ENCODE peak calls at places on chromosomes 13 and 19, in eight cellular contexts. M is adrenal gland; Z is G401; A is iPS-NIHi11; E is hepatic stellate cell; H is activated CD4-positive, alpha-beta T cell treated with anti-CD3 and anti-CD28 coated beads, Interleukin-2, amount 50 U/mL, for 48 hours; U is brain microvascular endothelial cell; R is A549. P is an unnamed sample.

GRCh38 chr19:38213911-38214625 is 10.0 kb downstream of the DPF1 start:
- DNase-seq in M (no peak), Z (no peak), A (no peak), E (peak), H (peak), U (peak), R (no peak), P (no peak)

GRCh38 chr13:70386919-70387318 is 278.7 kb upstream of the KLHL1 start:
- DNase-seq in M (no peak), Z (no peak), A (no peak), E (no peak), H (no peak), U (no peak), R (no peak), P (no peak)

GRCh38 chr19:51327066-51327985 is 14.6 kb downstream of the VSIG10L start:
- DNase-seq in M (peak), Z (no peak), A (peak), E (peak), H (peak), U (peak), R (peak), P (no peak)

GRCh38 chr19:4115818-4116385 is 8.0 kb downstream of the MAP2K2 start:
- DNase-seq in M (no peak), Z (peak), A (no peak), E (no peak), H (no peak), U (no peak), R (no peak), P (no peak)

GRCh38 chr19:28485300-28485699 is 727.7 kb downstream of the UQCRFS1 start:
- DNase-seq in M (peak), Z (no peak), A (no peak), E (no peak), H (no peak), U (no peak), R (no peak), P (no peak)

GRCh38 chr13:44818428-44818827 is 170.8 kb downstream of the NUFIP1 start:
- DNase-seq in M (no peak), Z (no peak), A (peak), E (no peak), H (no peak), U (peak), R (no peak), P (no peak)

GRCh38 chr19:7394728-7395359 is 46.1 kb downstream of the ARHGEF18 start:
- DNase-seq in M (peak), Z (peak), A (peak), E (peak), H (peak), U (peak), R (peak), P (peak)

GRCh38 chr13:34162545-34162936 is 344.6 kb downstream of the RFC3 start:
- DNase-seq in M (no peak), Z (peak), A (no peak), E (no peak), H (no peak), U (no peak), R (no peak), P (no peak)

GRCh38 chr13:80204642-80205041 is 136.3 kb downstream of the SPRY2 start:
- DNase-seq in M (no peak), Z (no peak), A (no peak), E (no peak), H (no peak), U (no peak), R (no peak), P (no peak)

GRCh38 chr13:68199271-68199670 is 969.1 kb upstream of the PCDH9 start:
- DNase-seq in M (no peak), Z (no peak), A (no peak), E (no peak), H (no peak), U (no peak), R (no peak), P (no peak)

GRCh38 chr13:32883501-32883900 is 132.7 kb upstream of the KL start:
- DNase-seq in M (no peak), Z (peak), A (no peak), E (no peak), H (no peak), U (no peak), R (no peak), P (no peak)

GRCh38 chr13:20828540-20829364 is 55.0 kb upstream of the EEF1AKMT1 start:
- DNase-seq in M (peak), Z (peak), A (peak), E (peak), H (peak), U (no peak), R (peak), P (no peak)

GRCh38 chr19:40726279-40726678 is 9.4 kb downstream of the ITPKC start:
- DNase-seq in M (no peak), Z (no peak), A (no peak), E (no peak), H (no peak), U (no peak), R (no peak), P (no peak)

GRCh38 chr13:31545616-31546015 is 193.7 kb upstream of the RXFP2 start:
- DNase-seq in M (no peak), Z (no peak), A (no peak), E (no peak), H (no peak), U (no peak), R (no peak), P (no peak)

GRCh38 chr19:50510700-50511068 is 307 bp downstream of the JOSD2 start:
- DNase-seq in M (no peak), Z (no peak), A (peak), E (no peak), H (no peak), U (no peak), R (no peak), P (no peak)

GRCh38 chr19:1407662-1408299 is 395 bp downstream of the DAZAP1 start:
- DNase-seq in M (no peak), Z (no peak), A (no peak), E (no peak), H (no peak), U (no peak), R (no peak), P (no peak)

GRCh38 chr13:87666826-87667225 is 4.3 kb upstream of the SLITRK5 start:
- DNase-seq in M (no peak), Z (no peak), A (no peak), E (no peak), H (no peak), U (no peak), R (no peak), P (no peak)

GRCh38 chr13:27523345-27524073 is 73.1 kb upstream of the MTIF3 start:
- DNase-seq in M (no peak), Z (peak), A (no peak), E (no peak), H (no peak), U (no peak), R (no peak), P (no peak)

GRCh38 chr13:52644108-52644507 is 1.9 kb downstream of the HNRNPA1L2 start:
- DNase-seq in M (no peak), Z (no peak), A (peak), E (no peak), H (no peak), U (no peak), R (no peak), P (no peak)